ENCODE peak calls at places on chromosome 2, in eight cellular contexts. S is SW 1271; F is psoas muscle; I is pancreas; X is astrocyte of the spinal cord; C is stimulated activated naive CD4-positive, alpha-beta T cell; V is LoVo; Y is uterus. E is an unnamed sample.

GRCh38 chr2:215435809-215436704 is at the start of gene FN1:
- DNase-seq in S (no peak), F (peak), I (peak), X (peak), C (no peak), V (peak), Y (peak), E (peak)

GRCh38 chr2:232367591-232368233 is 10.8 kb upstream of the ALPP start:
- DNase-seq in S (no peak), F (no peak), I (no peak), X (no peak), C (no peak), V (no peak), Y (no peak), E (no peak)

GRCh38 chr2:26735096-26735495 is 29.0 kb upstream of the SLC35F6 start:
- DNase-seq in S (peak), F (no peak), I (peak), X (peak), C (no peak), V (no peak), Y (no peak), E (no peak)

GRCh38 chr2:84170979-84171378 is 288.1 kb downstream of the SUCLG1 start:
- DNase-seq in S (no peak), F (no peak), I (no peak), X (no peak), C (no peak), V (no peak), Y (no peak), E (no peak)

GRCh38 chr2:104758199-104758620 is 95.7 kb upstream of the POU3F3 start:
- DNase-seq in S (no peak), F (no peak), I (no peak), X (peak), C (no peak), V (no peak), Y (no peak), E (no peak)

GRCh38 chr2:215269397-215270117 is 42.3 kb upstream of the ATIC start:
- DNase-seq in S (no peak), F (peak), I (peak), X (peak), C (peak), V (peak), Y (peak), E (peak)

GRCh38 chr2:159053186-159054031 is 85.0 kb downstream of the TANC1 start:
- DNase-seq in S (no peak), F (no peak), I (no peak), X (peak), C (no peak), V (no peak), Y (no peak), E (no peak)

GRCh38 chr2:9003616-9004337 is at the start of gene MBOAT2:
- DNase-seq in S (peak), F (peak), I (peak), X (peak), C (peak), V (peak), Y (peak), E (peak)

GRCh38 chr2:135890149-135890548 is 13.9 kb upstream of the MCM6 start:
- DNase-seq in S (no peak), F (no peak), I (no peak), X (no peak), C (no peak), V (no peak), Y (no peak), E (no peak)

GRCh38 chr2:200617089-200618050 is 31.6 kb downstream of the AOX1 start:
- DNase-seq in S (no peak), F (no peak), I (no peak), X (no peak), C (no peak), V (no peak), Y (no peak), E (no peak)

GRCh38 chr2:54073796-54074195 is 41.6 kb upstream of the ACYP2 start:
- DNase-seq in S (peak), F (no peak), I (no peak), X (peak), C (no peak), V (peak), Y (no peak), E (no peak)

GRCh38 chr2:118763797-118764196 is 83.7 kb downstream of the EN1 start:
- DNase-seq in S (no peak), F (no peak), I (no peak), X (peak), C (no peak), V (no peak), Y (no peak), E (no peak)

GRCh38 chr2:176427549-176427948 is 158.3 kb downstream of the MTX2 start:
- DNase-seq in S (no peak), F (no peak), I (no peak), X (no peak), C (no peak), V (no peak), Y (no peak), E (no peak)

E was measured in prostate gland.